ENCODE peak calls at places on chromosomes 6 and 20, in seven cellular contexts. D is SK-N-SH, O is HCT116, R is HepG2, V is GM12878, X is K562, H is GM23338. C is an unnamed sample.

GRCh38 chr6:4294636-4295035 is 159.3 kb upstream of the ECI2 start:
- DNase-seq in O (no peak), V (no peak), X (no peak), R (no peak), D (no peak), H (no peak), C (no peak)

GRCh38 chr20:25237610-25238318 is 10.1 kb upstream of the PYGB start:
- DNase-seq in R (peak; percentile 90), H (no peak), X (peak; percentile 77), D (no peak), V (no peak), O (peak; percentile 94), C (peak; percentile 97)

GRCh38 chr20:50366270-50367103 is 143.7 kb upstream of the PTPN1 start:
- DNase-seq in R (peak; percentile 100), V (no peak), D (peak; percentile 71), O (no peak), H (no peak), X (no peak), C (no peak)

GRCh38 chr20:13648872-13649271 is 10.1 kb upstream of the TASP1 start:
- DNase-seq in R (no peak), V (no peak), X (no peak), H (no peak), D (no peak), O (no peak), C (no peak)

GRCh38 chr6:138605958-138606357 is 106.7 kb upstream of the NHSL1 start:
- DNase-seq in V (no peak), D (no peak), O (no peak), R (no peak), H (no peak), X (no peak), C (no peak)

GRCh38 chr20:50111829-50112495 is 988 bp downstream of the UBE2V1 start:
- DNase-seq in O (no peak), X (no peak), D (no peak), V (no peak), R (no peak), H (no peak), C (no peak)

GRCh38 chr6:29490552-29490951 is 2.8 kb upstream of the MAS1L start:
- DNase-seq in H (no peak), D (no peak), O (no peak), R (no peak), V (no peak), X (no peak), C (no peak)

GRCh38 chr6:79630883-79631799 is at the start of gene SH3BGRL2:
- DNase-seq in V (no peak), O (peak; percentile 46), H (peak; percentile 93), R (peak; percentile 89), D (peak; percentile 95), X (peak; percentile 89), C (no peak)

GRCh38 chr20:21262812-21263211 is 40.3 kb upstream of the XRN2 start:
- DNase-seq in V (no peak), O (no peak), R (no peak), H (no peak), X (no peak), D (no peak), C (no peak)

GRCh38 chr6:135179920-135180457 is 1.1 kb upstream of the MYB start:
- DNase-seq in D (no peak), X (no peak), O (no peak), H (no peak), R (no peak), V (no peak), C (no peak)

GRCh38 chr20:64077094-64077493 is 2.2 kb downstream of the RGS19 start:
- DNase-seq in O (no peak), D (no peak), R (no peak), V (no peak), X (no peak), H (no peak), C (no peak)

GRCh38 chr6:166862287-166862977 is 93.9 kb downstream of the RNASET2 start:
- DNase-seq in V (no peak), R (no peak), X (no peak), D (peak; percentile 93), H (peak; percentile 83), O (no peak), C (no peak)

GRCh38 chr6:108501559-108501958 is 59.2 kb upstream of the FOXO3 start:
- DNase-seq in O (no peak), X (no peak), V (no peak), D (no peak), R (no peak), H (no peak), C (no peak)

GRCh38 chr6:125753218-125753936 is 3.9 kb downstream of the HEY2 start:
- DNase-seq in X (no peak), R (peak; percentile 33), H (peak; percentile 34), V (no peak), D (no peak), O (peak; percentile 13), C (no peak)

GRCh38 chr6:129786548-129786947 is 74.6 kb downstream of the TMEM244 start:
- DNase-seq in D (no peak), V (no peak), H (no peak), X (no peak), R (no peak), O (no peak), C (no peak)

GRCh38 chr20:53934421-53935352 is 135.7 kb downstream of the BCAS1 start:
- DNase-seq in R (no peak), X (peak; percentile 87), H (peak; percentile 53), V (no peak), O (no peak), D (no peak), C (no peak)

GRCh38 chr6:111600588-111601440 is 4.9 kb downstream of the TRAF3IP2 start:
- DNase-seq in O (no peak), R (no peak), D (no peak), H (no peak), V (no peak), X (no peak), C (no peak)

GRCh38 chr6:123962508-123962907 is 158.8 kb downstream of the NKAIN2 start:
- DNase-seq in R (peak; percentile 4), V (no peak), D (no peak), X (no peak), H (no peak), O (no peak), C (no peak)

GRCh38 chr20:58106143-58106750 is 122.2 kb downstream of the ANKRD60 start:
- DNase-seq in O (no peak), H (no peak), X (no peak), V (no peak), R (no peak), D (no peak), C (no peak)

GRCh38 chr6:90413867-90414266 is 117.2 kb upstream of the BACH2 start:
- DNase-seq in D (peak; percentile 73), X (peak; percentile 39), H (peak; percentile 86), R (no peak), O (no peak), V (no peak), C (no peak)

GRCh38 chr20:1809121-1809520 is 86.1 kb upstream of the SIRPA start:
- DNase-seq in D (no peak), V (no peak), X (no peak), R (peak; percentile 32), H (no peak), O (no peak), C (no peak)

GRCh38 chr6:27472617-27473400 is at the start of gene ZNF184:
- DNase-seq in D (peak; percentile 91), O (peak; percentile 98), X (peak; percentile 97), H (peak; percentile 99), R (peak; percentile 99), V (peak; percentile 89), C (peak; percentile 95)

GRCh38 chr20:40319056-40319455 is 370.0 kb downstream of the MAFB start:
- DNase-seq in X (no peak), D (no peak), R (no peak), V (no peak), O (no peak), H (no peak), C (no peak)

GRCh38 chr6:112800916-112801315 is 453.8 kb downstream of the RFPL4B start:
- DNase-seq in O (no peak), V (no peak), R (no peak), D (no peak), X (no peak), H (no peak), C (no peak)

GRCh38 chr6:112799889-112800288 is 452.8 kb downstream of the RFPL4B start:
- DNase-seq in X (no peak), D (no peak), R (no peak), H (no peak), V (no peak), O (no peak), C (no peak)

GRCh38 chr6:112801681-112802080 is 454.6 kb downstream of the RFPL4B start:
- DNase-seq in H (no peak), V (no peak), O (no peak), X (no peak), R (no peak), D (no peak), C (no peak)

GRCh38 chr6:112802154-112802553 is 455.0 kb downstream of the RFPL4B start:
- DNase-seq in D (no peak), V (no peak), H (no peak), O (no peak), X (no peak), R (no peak), C (no peak)

GRCh38 chr6:112800439-112800838 is 453.3 kb downstream of the RFPL4B start:
- DNase-seq in H (no peak), O (no peak), X (no peak), V (no peak), D (no peak), R (no peak), C (no peak)
- TF ChIP-seq REST in H (no peak), O (no peak), X (no peak), V (no peak), D (no peak), R (no peak), C (no peak)

DNA sequence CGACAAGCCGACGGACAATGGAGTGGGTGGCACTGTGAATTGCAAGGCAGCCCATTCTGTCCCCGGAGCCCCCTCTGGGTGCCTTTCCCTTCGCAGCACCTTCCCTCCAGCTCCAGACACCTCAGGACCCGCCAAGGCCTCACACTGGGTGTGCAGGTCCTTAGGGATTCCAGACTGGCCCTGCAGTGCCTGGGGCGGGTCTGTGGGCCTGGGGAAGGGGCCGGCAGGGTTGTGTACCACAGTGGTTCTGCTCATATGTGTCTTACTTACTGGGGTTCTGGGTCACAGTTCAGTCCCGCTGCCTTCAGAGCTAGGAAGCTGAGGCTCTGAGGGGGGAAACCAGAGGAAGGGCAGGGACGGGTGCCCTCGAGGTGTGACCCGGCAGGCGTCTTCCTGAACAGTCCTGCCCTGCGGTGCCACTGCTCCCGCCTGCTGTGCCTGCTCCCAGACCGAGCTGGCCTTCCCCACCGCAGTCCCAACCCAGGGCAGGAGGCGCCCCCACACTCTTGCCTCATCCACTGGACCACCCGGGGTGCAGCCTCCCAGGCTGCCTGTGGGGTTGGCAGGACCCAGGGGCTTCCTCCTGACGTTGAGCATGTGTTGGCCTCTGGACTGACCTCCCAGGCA is 16.3 kb upstream of the SLCO4A1 start:
- DNase-seq in V (no peak), X (no peak), D (no peak), H (no peak), R (no peak), O (no peak), C (no peak)
- H3K4me1 ChIP-seq in V (peaks cover 33% of the 10 kb centered on the region), X (peaks cover 58% of the 10 kb centered on the region), D (peaks cover 9% of the 10 kb centered on the region), H (peaks cover 14% of the 10 kb centered on the region), R (peaks cover 64% of the 10 kb centered on the region), O (peaks cover 49% of the 10 kb centered on the region), C (peaks cover 62% of the 10 kb centered on the region)

GRCh38 chr6:44245912-44246662 is 814 bp upstream of the HSP90AB1 start:
- DNase-seq in V (no peak), D (peak; percentile 93), H (peak; percentile 96), R (peak; percentile 93), O (peak; percentile 89), X (peak; percentile 94), C (no peak)
- TF ChIP-seq POLR2AphosphoS5 in V (no peak), D (no peak), H (peak; percentile 47), R (peak; percentile 70), O (peak; percentile 60), X (no peak), C (no peak)

GRCh38 chr20:3887870-3888614 is 1.1 kb upstream of the PANK2 start:
- DNase-seq in V (no peak), R (no peak), X (no peak), D (no peak), H (peak; percentile 19), O (peak; percentile 26), C (no peak)
- TF ChIP-seq REST in V (no peak), R (no peak), X (no peak), D (no peak), H (no peak), O (no peak), C (no peak)